ENCODE peak calls at places on chromosomes 13 and 19, in six cellular contexts. One of them, this sample, is unnamed.

GRCh38 chr13:74210693-74211393 is 76.6 kb upstream of the KLF12 start:
- DNase-seq in cardiac fibroblast: peak
- DNase-seq in nephron progenitor cell: no peak
- DNase-seq in mucosa of descending colon: no peak
- DNase-seq in B cell: no peak
- DNase-seq in hepatocyte: peak
- DNase-seq in this sample: peak

GRCh38 chr13:114258589-114258988 is 22.8 kb upstream of the UPF3A start:
- DNase-seq in cardiac fibroblast: no peak
- DNase-seq in nephron progenitor cell: no peak
- DNase-seq in mucosa of descending colon: no peak
- DNase-seq in B cell: no peak
- DNase-seq in hepatocyte: no peak
- DNase-seq in this sample: no peak

GRCh38 chr13:42654212-42654611 is 80.3 kb downstream of the TNFSF11 start:
- DNase-seq in cardiac fibroblast: no peak
- DNase-seq in nephron progenitor cell: no peak
- DNase-seq in mucosa of descending colon: no peak
- DNase-seq in B cell: no peak
- DNase-seq in hepatocyte: no peak
- DNase-seq in this sample: no peak

GRCh38 chr19:16266586-16266942 is 58.1 kb upstream of the KLF2 start:
- DNase-seq in cardiac fibroblast: no peak
- DNase-seq in nephron progenitor cell: no peak
- DNase-seq in mucosa of descending colon: no peak
- DNase-seq in B cell: no peak
- DNase-seq in hepatocyte: no peak
- DNase-seq in this sample: no peak

GRCh38 chr19:30649934-30650614 is 277.9 kb downstream of the ZNF536 start:
- DNase-seq in cardiac fibroblast: peak
- DNase-seq in nephron progenitor cell: peak
- DNase-seq in mucosa of descending colon: no peak
- DNase-seq in B cell: peak
- DNase-seq in hepatocyte: peak
- DNase-seq in this sample: peak

GRCh38 chr13:113458218-113459065 is 5.2 kb upstream of the ADPRHL1 start:
- DNase-seq in cardiac fibroblast: no peak
- DNase-seq in nephron progenitor cell: peak
- DNase-seq in mucosa of descending colon: no peak
- DNase-seq in B cell: no peak
- DNase-seq in hepatocyte: no peak
- DNase-seq in this sample: no peak

GRCh38 chr13:33280923-33281322 is 4.6 kb downstream of the STARD13 start:
- DNase-seq in cardiac fibroblast: peak
- DNase-seq in nephron progenitor cell: no peak
- DNase-seq in mucosa of descending colon: no peak
- DNase-seq in B cell: no peak
- DNase-seq in hepatocyte: no peak
- DNase-seq in this sample: no peak

GRCh38 chr13:54614729-54615128 is 1586.1 kb downstream of the OLFM4 start:
- DNase-seq in cardiac fibroblast: no peak
- DNase-seq in nephron progenitor cell: peak
- DNase-seq in mucosa of descending colon: no peak
- DNase-seq in B cell: no peak
- DNase-seq in hepatocyte: no peak
- DNase-seq in this sample: no peak

GRCh38 chr19:43789029-43789428 is 8.3 kb upstream of the KCNN4 start:
- DNase-seq in cardiac fibroblast: peak
- DNase-seq in nephron progenitor cell: peak
- DNase-seq in mucosa of descending colon: no peak
- DNase-seq in B cell: peak
- DNase-seq in hepatocyte: peak
- DNase-seq in this sample: peak

GRCh38 chr13:92436927-92437326 is 789.7 kb upstream of the GPC6 start:
- DNase-seq in cardiac fibroblast: no peak
- DNase-seq in nephron progenitor cell: no peak
- DNase-seq in mucosa of descending colon: no peak
- DNase-seq in B cell: no peak
- DNase-seq in hepatocyte: no peak
- DNase-seq in this sample: no peak

GRCh38 chr19:31943305-31943704 is 402.1 kb upstream of the ZNF507 start:
- DNase-seq in cardiac fibroblast: no peak
- DNase-seq in nephron progenitor cell: peak
- DNase-seq in mucosa of descending colon: no peak
- DNase-seq in B cell: no peak
- DNase-seq in hepatocyte: no peak
- DNase-seq in this sample: no peak

GRCh38 chr13:74732736-74733135 is 598.5 kb upstream of the KLF12 start:
- DNase-seq in cardiac fibroblast: no peak
- DNase-seq in nephron progenitor cell: no peak
- DNase-seq in mucosa of descending colon: no peak
- DNase-seq in B cell: no peak
- DNase-seq in hepatocyte: no peak
- DNase-seq in this sample: no peak

GRCh38 chr13:60398949-60399589 is 2.0 kb downstream of the TDRD3 start:
- DNase-seq in cardiac fibroblast: no peak
- DNase-seq in nephron progenitor cell: no peak
- DNase-seq in mucosa of descending colon: no peak
- DNase-seq in B cell: no peak
- DNase-seq in hepatocyte: no peak
- DNase-seq in this sample: no peak

GRCh38 chr13:59229861-59230260 is 933.9 kb downstream of the DIAPH3 start:
- DNase-seq in cardiac fibroblast: no peak
- DNase-seq in nephron progenitor cell: no peak
- DNase-seq in mucosa of descending colon: no peak
- DNase-seq in B cell: no peak
- DNase-seq in hepatocyte: no peak
- DNase-seq in this sample: no peak

GRCh38 chr13:110382229-110382628 is 75.1 kb downstream of the COL4A2 start:
- DNase-seq in cardiac fibroblast: peak
- DNase-seq in nephron progenitor cell: no peak
- DNase-seq in mucosa of descending colon: no peak
- DNase-seq in B cell: no peak
- DNase-seq in hepatocyte: no peak
- DNase-seq in this sample: peak

GRCh38 chr13:112592647-112593046 is 4.7 kb upstream of the TUBGCP3 start:
- DNase-seq in cardiac fibroblast: no peak
- DNase-seq in nephron progenitor cell: no peak
- DNase-seq in mucosa of descending colon: no peak
- DNase-seq in B cell: no peak
- DNase-seq in hepatocyte: no peak
- DNase-seq in this sample: no peak

GRCh38 chr19:58468216-58468839 is 1.4 kb downstream of the ZNF324 start:
- DNase-seq in cardiac fibroblast: no peak
- DNase-seq in nephron progenitor cell: no peak
- DNase-seq in mucosa of descending colon: no peak
- DNase-seq in B cell: no peak
- DNase-seq in hepatocyte: no peak
- DNase-seq in this sample: no peak

GRCh38 chr19:18648971-18649310 is 12.1 kb downstream of the KLHL26 start:
- DNase-seq in cardiac fibroblast: no peak
- DNase-seq in nephron progenitor cell: no peak
- DNase-seq in mucosa of descending colon: no peak
- DNase-seq in B cell: no peak
- DNase-seq in hepatocyte: no peak
- DNase-seq in this sample: peak

GRCh38 chr19:20414133-20414532 is 151.4 kb downstream of the ZNF737 start:
- DNase-seq in cardiac fibroblast: no peak
- DNase-seq in nephron progenitor cell: no peak
- DNase-seq in mucosa of descending colon: no peak
- DNase-seq in B cell: no peak
- DNase-seq in hepatocyte: no peak
- DNase-seq in this sample: no peak

GRCh38 chr13:42832341-42833153 is 51.2 kb downstream of the FAM216B start:
- DNase-seq in cardiac fibroblast: peak
- DNase-seq in nephron progenitor cell: no peak
- DNase-seq in mucosa of descending colon: no peak
- DNase-seq in B cell: no peak
- DNase-seq in hepatocyte: peak
- DNase-seq in this sample: peak

GRCh38 chr19:49420227-49420626 is 3.0 kb downstream of the PTH2 start:
- DNase-seq in cardiac fibroblast: no peak
- DNase-seq in nephron progenitor cell: no peak
- DNase-seq in mucosa of descending colon: no peak
- DNase-seq in B cell: no peak
- DNase-seq in hepatocyte: no peak
- DNase-seq in this sample: no peak

GRCh38 chr19:1648156-1648925 is 4.1 kb downstream of the TCF3 start:
- DNase-seq in cardiac fibroblast: no peak
- DNase-seq in nephron progenitor cell: no peak
- DNase-seq in mucosa of descending colon: no peak
- DNase-seq in B cell: peak
- DNase-seq in hepatocyte: no peak
- DNase-seq in this sample: no peak

GRCh38 chr13:113528798-113529180 is 38.3 kb upstream of the DCUN1D2 start:
- DNase-seq in cardiac fibroblast: no peak
- DNase-seq in nephron progenitor cell: no peak
- DNase-seq in mucosa of descending colon: no peak
- DNase-seq in B cell: no peak
- DNase-seq in hepatocyte: no peak
- DNase-seq in this sample: no peak

GRCh38 chr13:24351423-24351822 is 42.0 kb downstream of the C1QTNF9 start:
- DNase-seq in cardiac fibroblast: no peak
- DNase-seq in nephron progenitor cell: no peak
- DNase-seq in mucosa of descending colon: no peak
- DNase-seq in B cell: no peak
- DNase-seq in hepatocyte: no peak
- DNase-seq in this sample: no peak

GRCh38 chr13:84651288-84651687 is 769.0 kb upstream of the SLITRK1 start:
- DNase-seq in cardiac fibroblast: peak
- DNase-seq in nephron progenitor cell: no peak
- DNase-seq in mucosa of descending colon: no peak
- DNase-seq in B cell: no peak
- DNase-seq in hepatocyte: peak
- DNase-seq in this sample: peak

GRCh38 chr13:113040597-113041292 is 64.8 kb upstream of the F7 start:
- DNase-seq in cardiac fibroblast: no peak
- DNase-seq in nephron progenitor cell: no peak
- DNase-seq in mucosa of descending colon: no peak
- DNase-seq in B cell: no peak
- DNase-seq in hepatocyte: no peak
- DNase-seq in this sample: no peak

GRCh38 chr13:48304132-48304876 is 753 bp downstream of the RB1 start:
- DNase-seq in cardiac fibroblast: peak
- DNase-seq in nephron progenitor cell: peak
- DNase-seq in mucosa of descending colon: no peak
- DNase-seq in B cell: peak
- DNase-seq in hepatocyte: peak
- DNase-seq in this sample: peak

GRCh38 chr13:39196957-39197644 is 158.8 kb downstream of the NHLRC3 start:
- DNase-seq in cardiac fibroblast: peak
- DNase-seq in nephron progenitor cell: no peak
- DNase-seq in mucosa of descending colon: no peak
- DNase-seq in B cell: no peak
- DNase-seq in hepatocyte: no peak
- DNase-seq in this sample: no peak

GRCh38 chr19:39936622-39937021 is 2.2 kb upstream of the FCGBP start:
- DNase-seq in cardiac fibroblast: no peak
- DNase-seq in nephron progenitor cell: no peak
- DNase-seq in mucosa of descending colon: no peak
- DNase-seq in B cell: no peak
- DNase-seq in hepatocyte: no peak
- DNase-seq in this sample: no peak

GRCh38 chr19:39937094-39937493 is 2.7 kb upstream of the FCGBP start:
- DNase-seq in cardiac fibroblast: no peak
- DNase-seq in nephron progenitor cell: no peak
- DNase-seq in mucosa of descending colon: no peak
- DNase-seq in B cell: peak
- DNase-seq in hepatocyte: no peak
- DNase-seq in this sample: no peak

GRCh38 chr19:39936020-39936419 is 1.6 kb upstream of the FCGBP start:
- DNase-seq in cardiac fibroblast: no peak
- DNase-seq in nephron progenitor cell: no peak
- DNase-seq in mucosa of descending colon: peak
- DNase-seq in B cell: no peak
- DNase-seq in hepatocyte: no peak
- DNase-seq in this sample: no peak

GRCh38 chr19:39934584-39935233 is at the start of gene FCGBP:
- DNase-seq in cardiac fibroblast: no peak
- DNase-seq in nephron progenitor cell: no peak
- DNase-seq in mucosa of descending colon: peak
- DNase-seq in B cell: no peak
- DNase-seq in hepatocyte: no peak
- DNase-seq in this sample: no peak

GRCh38 chr19:39935262-39935661 is 828 bp upstream of the FCGBP start:
- DNase-seq in cardiac fibroblast: no peak
- DNase-seq in nephron progenitor cell: no peak
- DNase-seq in mucosa of descending colon: peak
- DNase-seq in B cell: no peak
- DNase-seq in hepatocyte: no peak
- DNase-seq in this sample: no peak
- TF ChIP-seq CTCF in cardiac fibroblast: no peak
- TF ChIP-seq CTCF in nephron progenitor cell: no peak
- TF ChIP-seq CTCF in mucosa of descending colon: no peak
- TF ChIP-seq CTCF in B cell: no peak
- TF ChIP-seq CTCF in hepatocyte: no peak
- TF ChIP-seq CTCF in this sample: no peak

GRCh38 chr13:81714513-81714912 is 1373.6 kb upstream of the SPRY2 start:
- DNase-seq in cardiac fibroblast: no peak
- DNase-seq in nephron progenitor cell: no peak
- DNase-seq in mucosa of descending colon: no peak
- DNase-seq in B cell: no peak
- DNase-seq in hepatocyte: no peak
- DNase-seq in this sample: no peak
- TF ChIP-seq CTCF in cardiac fibroblast: no peak
- TF ChIP-seq CTCF in nephron progenitor cell: no peak
- TF ChIP-seq CTCF in mucosa of descending colon: no peak
- TF ChIP-seq CTCF in B cell: no peak
- TF ChIP-seq CTCF in hepatocyte: peak
- TF ChIP-seq CTCF in this sample: no peak

DNA sequence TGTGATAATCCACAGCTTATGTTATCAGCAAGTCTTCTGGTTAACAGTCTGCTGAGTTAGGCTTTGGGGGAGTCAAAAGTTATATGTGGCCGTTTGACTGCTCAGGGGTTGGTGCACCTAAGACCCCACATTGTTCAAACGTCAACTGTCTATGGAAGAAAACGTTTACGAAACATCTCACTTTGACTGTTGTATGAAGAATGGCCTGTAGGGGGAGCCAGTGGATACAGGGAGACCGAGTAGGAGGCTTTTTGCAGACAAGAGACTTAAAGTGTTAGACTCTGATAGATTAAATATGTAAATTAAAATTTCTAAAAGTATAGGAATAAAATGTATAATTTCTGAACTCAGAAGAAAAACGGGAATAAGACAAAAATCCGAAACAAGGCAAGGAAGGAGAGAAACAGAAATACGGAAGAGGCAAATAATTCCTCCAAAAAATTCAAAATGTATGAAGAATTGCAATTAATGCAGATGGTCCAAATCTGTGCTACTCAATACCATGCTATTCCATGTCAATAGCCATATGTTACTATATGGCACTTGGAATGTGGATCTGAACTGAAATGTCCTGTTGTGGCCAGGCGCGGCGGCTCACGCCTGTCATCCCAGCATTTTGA is 37.8 kb downstream of the TNFSF14 start:
- DNase-seq in cardiac fibroblast: peak
- DNase-seq in nephron progenitor cell: peak
- DNase-seq in mucosa of descending colon: no peak
- DNase-seq in B cell: peak
- DNase-seq in hepatocyte: peak
- DNase-seq in this sample: peak
- TF ChIP-seq CTCF in cardiac fibroblast: peak
- TF ChIP-seq CTCF in nephron progenitor cell: peak
- TF ChIP-seq CTCF in mucosa of descending colon: peak
- TF ChIP-seq CTCF in B cell: peak
- TF ChIP-seq CTCF in hepatocyte: peak
- TF ChIP-seq CTCF in this sample: peak

GRCh38 chr19:15257782-15258181 is 25.5 kb upstream of the EPHX3 start:
- DNase-seq in cardiac fibroblast: no peak
- DNase-seq in nephron progenitor cell: no peak
- DNase-seq in mucosa of descending colon: no peak
- DNase-seq in B cell: no peak
- DNase-seq in hepatocyte: no peak
- DNase-seq in this sample: no peak
- TF ChIP-seq CTCF in cardiac fibroblast: no peak
- TF ChIP-seq CTCF in nephron progenitor cell: no peak
- TF ChIP-seq CTCF in mucosa of descending colon: no peak
- TF ChIP-seq CTCF in B cell: no peak
- TF ChIP-seq CTCF in hepatocyte: no peak
- TF ChIP-seq CTCF in this sample: peak